ENCODE peak calls at places on chromosomes 11 and 22, in ten cellular contexts. One of them, this sample, is unnamed.

GRCh38 chr11:96311120-96311568 is 31.9 kb downstream of the MAML2 start:
- DNase-seq in prostate gland: peak
- DNase-seq in activated naive CD8-positive, alpha-beta T cell treated with anti-CD3 and anti-CD28 coated beads for 36 hours: no peak
- DNase-seq in neural crest cell: no peak
- DNase-seq in G401: no peak
- DNase-seq in natural killer cell: no peak
- DNase-seq in RWPE1: no peak
- DNase-seq in heart left ventricle: no peak
- DNase-seq in H54: no peak
- DNase-seq in activated CD8-positive, alpha-beta memory T cell treated with anti-CD3 and anti-CD28 coated beads for 1 hour: no peak
- DNase-seq in this sample: no peak

GRCh38 chr22:43829904-43830851 is 18.1 kb upstream of the EFCAB6 start:
- DNase-seq in neural crest cell: no peak
- DNase-seq in activated naive CD8-positive, alpha-beta T cell treated with anti-CD3 and anti-CD28 coated beads for 36 hours: no peak
- DNase-seq in H54: no peak
- DNase-seq in natural killer cell: no peak
- DNase-seq in G401: peak
- DNase-seq in heart left ventricle: peak
- DNase-seq in RWPE1: no peak
- DNase-seq in activated CD8-positive, alpha-beta memory T cell treated with anti-CD3 and anti-CD28 coated beads for 1 hour: no peak
- DNase-seq in prostate gland: no peak
- DNase-seq in this sample: no peak

GRCh38 chr11:124882339-124883071 is 15.2 kb downstream of the ROBO4 start:
- DNase-seq in H54: no peak
- DNase-seq in natural killer cell: no peak
- DNase-seq in prostate gland: no peak
- DNase-seq in activated naive CD8-positive, alpha-beta T cell treated with anti-CD3 and anti-CD28 coated beads for 36 hours: no peak
- DNase-seq in activated CD8-positive, alpha-beta memory T cell treated with anti-CD3 and anti-CD28 coated beads for 1 hour: no peak
- DNase-seq in neural crest cell: no peak
- DNase-seq in G401: no peak
- DNase-seq in heart left ventricle: peak
- DNase-seq in RWPE1: no peak
- DNase-seq in this sample: no peak

GRCh38 chr11:108128772-108129171 is 7.4 kb downstream of the ACAT1 start:
- DNase-seq in H54: no peak
- DNase-seq in heart left ventricle: no peak
- DNase-seq in prostate gland: no peak
- DNase-seq in activated naive CD8-positive, alpha-beta T cell treated with anti-CD3 and anti-CD28 coated beads for 36 hours: no peak
- DNase-seq in RWPE1: no peak
- DNase-seq in natural killer cell: no peak
- DNase-seq in activated CD8-positive, alpha-beta memory T cell treated with anti-CD3 and anti-CD28 coated beads for 1 hour: no peak
- DNase-seq in neural crest cell: no peak
- DNase-seq in G401: no peak
- DNase-seq in this sample: no peak

GRCh38 chr11:64013141-64013896 is 22.4 kb upstream of the FLRT1 start:
- DNase-seq in natural killer cell: no peak
- DNase-seq in G401: no peak
- DNase-seq in H54: no peak
- DNase-seq in RWPE1: no peak
- DNase-seq in neural crest cell: no peak
- DNase-seq in heart left ventricle: no peak
- DNase-seq in activated CD8-positive, alpha-beta memory T cell treated with anti-CD3 and anti-CD28 coated beads for 1 hour: no peak
- DNase-seq in activated naive CD8-positive, alpha-beta T cell treated with anti-CD3 and anti-CD28 coated beads for 36 hours: no peak
- DNase-seq in prostate gland: no peak
- DNase-seq in this sample: no peak

GRCh38 chr11:65870307-65870658 is 2.3 kb downstream of the EFEMP2 start:
- DNase-seq in RWPE1: no peak
- DNase-seq in G401: no peak
- DNase-seq in H54: no peak
- DNase-seq in activated naive CD8-positive, alpha-beta T cell treated with anti-CD3 and anti-CD28 coated beads for 36 hours: no peak
- DNase-seq in neural crest cell: no peak
- DNase-seq in prostate gland: no peak
- DNase-seq in natural killer cell: no peak
- DNase-seq in activated CD8-positive, alpha-beta memory T cell treated with anti-CD3 and anti-CD28 coated beads for 1 hour: no peak
- DNase-seq in heart left ventricle: no peak
- DNase-seq in this sample: no peak

GRCh38 chr11:74949748-74950127 is 672 bp downstream of the SPCS2 start:
- DNase-seq in heart left ventricle: no peak
- DNase-seq in activated naive CD8-positive, alpha-beta T cell treated with anti-CD3 and anti-CD28 coated beads for 36 hours: no peak
- DNase-seq in G401: no peak
- DNase-seq in H54: no peak
- DNase-seq in activated CD8-positive, alpha-beta memory T cell treated with anti-CD3 and anti-CD28 coated beads for 1 hour: no peak
- DNase-seq in prostate gland: no peak
- DNase-seq in RWPE1: no peak
- DNase-seq in neural crest cell: no peak
- DNase-seq in natural killer cell: no peak
- DNase-seq in this sample: peak

GRCh38 chr11:62116458-62116857 is 7.4 kb upstream of the INCENP start:
- DNase-seq in activated CD8-positive, alpha-beta memory T cell treated with anti-CD3 and anti-CD28 coated beads for 1 hour: no peak
- DNase-seq in G401: no peak
- DNase-seq in activated naive CD8-positive, alpha-beta T cell treated with anti-CD3 and anti-CD28 coated beads for 36 hours: no peak
- DNase-seq in prostate gland: no peak
- DNase-seq in H54: no peak
- DNase-seq in neural crest cell: no peak
- DNase-seq in heart left ventricle: no peak
- DNase-seq in natural killer cell: no peak
- DNase-seq in RWPE1: no peak
- DNase-seq in this sample: no peak

GRCh38 chr11:79437274-79437980 is 3.4 kb downstream of the TENM4 start:
- DNase-seq in natural killer cell: no peak
- DNase-seq in neural crest cell: peak
- DNase-seq in G401: no peak
- DNase-seq in prostate gland: peak
- DNase-seq in activated CD8-positive, alpha-beta memory T cell treated with anti-CD3 and anti-CD28 coated beads for 1 hour: no peak
- DNase-seq in activated naive CD8-positive, alpha-beta T cell treated with anti-CD3 and anti-CD28 coated beads for 36 hours: no peak
- DNase-seq in heart left ventricle: peak
- DNase-seq in H54: peak
- DNase-seq in RWPE1: peak
- DNase-seq in this sample: peak

This sample was measured in HEK293T.